ENCODE peak calls at places on chromosome 11, in five cellular contexts. Q is IMR-90, D is neuronal stem cell, T is H1, E is mesenchymal stem cell. S is an unnamed sample.

GRCh38 chr11:25252854-25253253 is 756.0 kb downstream of the LUZP2 start:
- DNase-seq in Q (no peak), D (no peak), T (no peak), E (no peak), S (no peak)

GRCh38 chr11:44110231-44110679 is 14.8 kb downstream of the EXT2 start:
- DNase-seq in Q (peak; percentile 40), D (peak; percentile 40), T (no peak), E (peak; percentile 65), S (peak; percentile 52)

GRCh38 chr11:108803781-108804180 is 138.9 kb downstream of the DDX10 start:
- DNase-seq in Q (peak; percentile 71), D (no peak), T (no peak), E (no peak), S (no peak)

GRCh38 chr11:64226507-64227051 is 505 bp downstream of the NUDT22 start:
- DNase-seq in Q (no peak), D (no peak), T (no peak), E (no peak), S (no peak)

GRCh38 chr11:88508808-88509581 is 171.5 kb upstream of the CTSC start:
- DNase-seq in Q (no peak), D (no peak), T (no peak), E (peak; percentile 49), S (peak; percentile 69)

GRCh38 chr11:75626692-75627536 is 41.9 kb downstream of the MAP6 start:
- DNase-seq in Q (peak; percentile 71), D (no peak), T (no peak), E (peak; percentile 76), S (no peak)

GRCh38 chr11:3970101-3970500 is 114.6 kb downstream of the STIM1 start:
- DNase-seq in Q (no peak), D (no peak), T (no peak), E (no peak), S (no peak)

GRCh38 chr11:80937831-80938230 is 1497.0 kb upstream of the TENM4 start:
- DNase-seq in Q (no peak), D (no peak), T (no peak), E (peak; percentile 21), S (peak; percentile 3)

GRCh38 chr11:133946541-133947297 is 10.0 kb downstream of the IGSF9B start:
- DNase-seq in Q (no peak), D (no peak), T (no peak), E (no peak), S (no peak)

GRCh38 chr11:118497831-118498230 is 29.4 kb upstream of the TTC36 start:
- DNase-seq in Q (peak; percentile 68), D (no peak), T (no peak), E (peak; percentile 73), S (no peak)

GRCh38 chr11:68130121-68130520 is 8.9 kb upstream of the CHKA start:
- DNase-seq in Q (no peak), D (no peak), T (no peak), E (no peak), S (no peak)

GRCh38 chr11:61602775-61603569 is 22.1 kb upstream of the SYT7 start:
- DNase-seq in Q (peak; percentile 96), D (no peak), T (no peak), E (peak; percentile 77), S (no peak)

GRCh38 chr11:8906629-8907028 is 4.4 kb upstream of the AKIP1 start:
- DNase-seq in Q (peak; percentile 84), D (no peak), T (no peak), E (peak; percentile 21), S (no peak)

GRCh38 chr11:118314985-118315384 is 10.5 kb downstream of the CD3E start:
- DNase-seq in Q (no peak), D (no peak), T (no peak), E (no peak), S (peak; percentile 13)

GRCh38 chr11:47478651-47479329 is 29.9 kb upstream of the RAPSN start:
- DNase-seq in Q (no peak), D (no peak), T (no peak), E (no peak), S (no peak)

GRCh38 chr11:57047610-57048009 is 58.9 kb downstream of the OR5AK2 start:
- DNase-seq in Q (no peak), D (no peak), T (no peak), E (no peak), S (no peak)

GRCh38 chr11:45929486-45930030 is 7.1 kb downstream of the LARGE2 start:
- DNase-seq in Q (no peak), D (no peak), T (no peak), E (no peak), S (no peak)

GRCh38 chr11:118923721-118924587 is 1.8 kb downstream of the BCL9L start:
- DNase-seq in Q (no peak), D (no peak), T (no peak), E (no peak), S (no peak)

GRCh38 chr11:5118893-5119292 is 19.3 kb downstream of the OR52A5 start:
- DNase-seq in Q (no peak), D (no peak), T (no peak), E (no peak), S (no peak)

DNA sequence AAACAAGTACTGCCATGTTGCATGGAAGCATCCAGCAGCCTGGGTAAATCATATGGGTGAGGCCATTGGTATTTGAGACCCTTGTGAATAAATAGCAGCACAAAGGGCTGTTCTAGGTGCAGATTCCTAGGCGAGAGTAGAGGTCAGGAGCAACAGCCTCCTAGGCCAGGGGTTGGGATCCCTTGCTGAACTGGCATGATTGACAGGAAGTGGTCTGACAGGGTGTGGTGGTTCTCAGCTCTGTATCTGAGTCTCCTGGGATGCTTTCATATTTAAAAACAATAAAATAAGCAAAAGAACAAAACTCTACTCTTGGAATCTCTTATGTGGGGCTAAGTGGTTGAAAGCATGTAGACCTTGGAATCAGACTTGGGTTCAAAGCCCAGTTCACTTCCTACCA is 35.8 kb downstream of the INSC start:
- DNase-seq in Q (no peak), D (no peak), T (no peak), E (no peak), S (no peak)
- H3K27ac ChIP-seq in Q (no peak overlapping the region), D (no peak overlapping the region), T (no peak overlapping the region), E (no peak overlapping the region), S (no peak overlapping the region)

DNA sequence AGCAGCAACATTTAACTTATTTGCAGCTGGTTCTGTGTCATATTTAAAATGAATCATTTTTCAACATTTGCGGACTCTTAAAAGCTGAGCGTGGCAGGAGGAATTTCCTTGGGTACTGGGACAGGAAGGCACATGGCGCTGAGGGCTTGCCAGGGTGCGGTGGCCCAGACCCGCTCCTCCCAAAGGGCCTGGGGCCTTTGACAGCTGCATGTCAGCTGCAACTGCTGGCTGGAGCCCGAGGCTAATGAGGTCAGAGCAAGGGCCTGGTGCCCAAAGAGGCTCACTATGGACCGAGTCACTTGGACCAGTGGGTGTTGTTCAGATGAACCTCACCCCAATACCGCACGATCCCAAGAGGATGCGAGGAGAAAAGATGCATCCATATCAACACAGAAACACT is 326.9 kb downstream of the CTTN start:
- DNase-seq in Q (no peak), D (no peak), T (no peak), E (no peak), S (no peak)
- H2BK5ac ChIP-seq in Q (no peak overlapping the region), D (no peak overlapping the region), T (no peak overlapping the region), E (no peak overlapping the region), S (no peak overlapping the region)

DNA sequence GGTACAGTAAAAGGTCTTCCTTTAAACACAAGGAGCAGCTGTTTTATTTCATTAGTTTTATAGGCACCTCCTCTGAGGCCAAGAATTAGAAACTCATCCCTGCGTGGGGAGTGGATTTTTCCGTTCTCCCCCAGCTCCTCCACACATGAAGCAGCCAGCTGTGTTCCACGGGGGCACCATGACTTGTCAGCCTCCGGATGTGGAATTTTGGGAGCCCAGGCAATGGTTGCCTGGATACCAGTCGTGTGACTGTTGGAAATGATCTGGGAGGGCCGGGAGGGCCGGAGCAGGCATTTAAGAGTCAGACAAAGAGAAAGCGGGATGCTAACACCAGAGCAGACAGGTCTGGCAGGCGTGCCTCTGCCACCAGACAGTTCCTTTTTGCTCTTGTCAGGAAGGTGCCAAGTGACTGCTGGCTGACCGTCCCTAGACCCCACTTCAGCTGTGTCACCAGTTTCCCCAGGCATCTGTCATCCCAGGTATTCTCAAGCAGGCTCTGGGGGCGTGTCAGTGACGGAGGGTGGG is 15.9 kb upstream of the CDC42EP2 start:
- DNase-seq in Q (peak; percentile 81), D (no peak), T (no peak), E (peak; percentile 81), S (no peak)
- H3K4me1 ChIP-seq in Q (peaks cover 53% of the 10 kb centered on the region), D (peaks cover 30% of the 10 kb centered on the region), T (peaks cover 10% of the 10 kb centered on the region), E (peaks cover 33% of the 10 kb centered on the region), S (peaks cover 4% of the 10 kb centered on the region)

DNA sequence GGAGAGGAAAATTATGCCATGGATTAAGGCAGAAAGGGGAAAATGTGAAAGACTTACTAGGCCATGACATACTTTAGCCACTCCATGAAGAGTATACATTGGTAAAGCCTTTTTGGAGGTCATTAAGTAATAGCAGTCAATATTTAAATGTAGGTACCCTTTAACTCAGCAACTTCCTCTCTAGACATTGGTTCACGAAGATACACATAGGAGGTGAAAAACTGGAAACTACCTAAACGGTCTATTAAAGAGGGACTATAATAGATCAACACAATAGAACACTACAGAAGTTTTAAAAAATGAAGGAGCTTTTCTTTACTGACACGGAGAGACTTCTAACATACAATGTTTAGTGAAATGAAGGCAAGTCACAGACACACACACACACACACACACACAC is 68.2 kb upstream of the BMAL1 start:
- DNase-seq in Q (no peak), D (no peak), T (no peak), E (no peak), S (no peak)
- H3K27ac ChIP-seq in Q (no peak overlapping the region), D (no peak overlapping the region), T (no peak overlapping the region), E (no peak overlapping the region), S (no peak overlapping the region)

GRCh38 chr11:12694182-12694531 is 19.9 kb downstream of the TEAD1 start:
- DNase-seq in Q (peak; percentile 44), D (no peak), T (no peak), E (no peak), S (no peak)

GRCh38 chr11:12695221-12695794 is 21.1 kb downstream of the TEAD1 start:
- DNase-seq in Q (no peak), D (no peak), T (no peak), E (no peak), S (no peak)

GRCh38 chr11:12692238-12693074 is 18.2 kb downstream of the TEAD1 start:
- DNase-seq in Q (peak; percentile 95), D (no peak), T (no peak), E (peak; percentile 97), S (peak; percentile 54)

GRCh38 chr11:12693075-12693473 is 18.9 kb downstream of the TEAD1 start:
- DNase-seq in Q (no peak), D (no peak), T (no peak), E (peak; percentile 84), S (no peak)

DNA sequence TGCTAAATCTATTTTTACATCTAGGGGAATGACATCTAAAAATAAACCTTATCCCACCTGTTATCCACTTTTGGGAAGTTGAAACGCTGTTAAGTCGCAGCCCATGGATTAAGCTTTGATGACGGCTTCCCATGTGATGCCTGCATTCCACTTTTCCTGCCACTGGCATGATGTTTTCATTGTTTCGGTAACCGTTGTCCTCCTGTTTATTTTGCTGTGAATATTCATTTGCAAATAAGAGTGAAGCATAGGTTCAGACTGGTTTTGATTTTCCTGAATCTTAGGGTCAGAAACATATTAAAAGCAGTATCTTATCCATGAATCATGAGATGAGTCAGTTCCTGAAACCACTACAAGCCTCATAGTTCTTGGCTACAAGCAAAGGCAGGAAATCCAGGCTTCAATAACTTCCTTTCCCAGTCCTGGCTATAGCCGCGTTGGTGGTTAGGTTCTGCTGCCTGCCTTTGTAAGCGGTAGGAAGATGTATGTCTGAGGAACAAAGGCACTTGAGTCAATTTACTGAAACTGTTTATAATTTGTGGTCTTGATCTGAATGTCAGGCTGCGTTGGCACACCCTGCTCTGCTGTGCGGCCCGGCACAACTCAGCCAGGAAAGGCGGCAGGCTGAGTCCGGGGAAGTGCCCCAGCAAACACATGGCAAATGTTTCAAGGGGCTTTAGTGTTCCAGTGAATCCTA is 19.4 kb downstream of the TEAD1 start:
- DNase-seq in Q (peak; percentile 99), D (no peak), T (no peak), E (peak; percentile 99), S (peak; percentile 54)
- H2BK5ac ChIP-seq in Q (peak overlapping the region; percentile 87), D (no peak overlapping the region), T (no peak overlapping the region), E (peak overlapping the region; percentile 68), S (peak overlapping the region; percentile 10)